ENCODE peak calls at places on chromosome 15, in six cellular contexts. R is psoas muscle, W is thoracic aorta, Y is colonic mucosa, M is lung, H is endodermal cell. S is an unnamed sample. For H3K36me3, the result is how much of the 10 kb centered on the place peaks cover.

GRCh38 chr15:63094495-63094931 is 27.1 kb upstream of the LACTB start:
- DNase-seq in R (no peak), W (no peak), Y (no peak), M (no peak), H (no peak), S (no peak)

GRCh38 chr15:90863987-90864386 is 4.4 kb upstream of the FURIN start:
- DNase-seq in R (no peak), W (no peak), Y (no peak), M (no peak), H (no peak), S (no peak)

GRCh38 chr15:76533060-76533955 is 196.7 kb downstream of the ISL2 start:
- DNase-seq in R (no peak), W (no peak), Y (peak), M (no peak), H (no peak), S (no peak)

GRCh38 chr15:75723847-75724660 is 11.4 kb upstream of the CSPG4 start:
- DNase-seq in R (peak), W (peak), Y (peak), M (peak), H (peak), S (peak)

GRCh38 chr15:40330368-40330836 is 6.9 kb downstream of the INAFM2 start:
- DNase-seq in R (no peak), W (peak), Y (no peak), M (peak), H (no peak), S (no peak)

GRCh38 chr15:51189579-51190397 is 95.1 kb upstream of the TNFAIP8L3 start:
- DNase-seq in R (no peak), W (no peak), Y (no peak), M (no peak), H (no peak), S (no peak)

GRCh38 chr15:24856397-24857093 is 98.2 kb upstream of the SNRPN start:
- DNase-seq in R (no peak), W (no peak), Y (no peak), M (no peak), H (peak), S (no peak)

GRCh38 chr15:23877502-23878412 is 190.7 kb upstream of the NDN start:
- DNase-seq in R (peak), W (no peak), Y (peak), M (peak), H (peak), S (peak)

GRCh38 chr15:98580577-98580976 is 67.8 kb upstream of the IGF1R start:
- DNase-seq in R (no peak), W (no peak), Y (no peak), M (no peak), H (no peak), S (no peak)

GRCh38 chr15:60017538-60018199 is 13.6 kb downstream of the FOXB1 start:
- DNase-seq in R (no peak), W (no peak), Y (no peak), M (no peak), H (no peak), S (no peak)

GRCh38 chr15:31465083-31465955 is 138.7 kb downstream of the KLF13 start:
- DNase-seq in R (no peak), W (no peak), Y (peak), M (no peak), H (peak), S (peak)

GRCh38 chr15:68346986-68347385 is 69.4 kb downstream of the FEM1B start:
- DNase-seq in R (no peak), W (no peak), Y (no peak), M (no peak), H (no peak), S (no peak)

GRCh38 chr15:55574096-55574495 is 14.0 kb downstream of the PYGO1 start:
- DNase-seq in R (no peak), W (no peak), Y (no peak), M (no peak), H (no peak), S (no peak)

GRCh38 chr15:99413955-99414754 is 151.6 kb upstream of the MEF2A start:
- DNase-seq in R (no peak), W (no peak), Y (no peak), M (no peak), H (peak), S (peak)

GRCh38 chr15:96338772-96339661 is 8.5 kb downstream of the NR2F2 start:
- DNase-seq in R (no peak), W (no peak), Y (peak), M (peak), H (peak), S (no peak)

GRCh38 chr15:59501531-59502113 is 63.6 kb downstream of the FAM81A start:
- DNase-seq in R (no peak), W (no peak), Y (peak), M (no peak), H (peak), S (peak)

GRCh38 chr15:66151809-66152208 is 101.7 kb downstream of the MEGF11 start:
- DNase-seq in R (no peak), W (no peak), Y (peak), M (no peak), H (peak), S (peak)
- TF ChIP-seq CTCF in R (no peak), W (no peak), Y (no peak), M (no peak), H (peak), S (no peak)

GRCh38 chr15:67192185-67192584 is 62.3 kb downstream of the AAGAB start:
- DNase-seq in R (no peak), W (no peak), Y (no peak), M (no peak), H (no peak), S (no peak)
- H3K36me3 ChIP-seq in R (under half), W (under half), Y (under half), M (under half), H (half or more), S (half or more)

DNA sequence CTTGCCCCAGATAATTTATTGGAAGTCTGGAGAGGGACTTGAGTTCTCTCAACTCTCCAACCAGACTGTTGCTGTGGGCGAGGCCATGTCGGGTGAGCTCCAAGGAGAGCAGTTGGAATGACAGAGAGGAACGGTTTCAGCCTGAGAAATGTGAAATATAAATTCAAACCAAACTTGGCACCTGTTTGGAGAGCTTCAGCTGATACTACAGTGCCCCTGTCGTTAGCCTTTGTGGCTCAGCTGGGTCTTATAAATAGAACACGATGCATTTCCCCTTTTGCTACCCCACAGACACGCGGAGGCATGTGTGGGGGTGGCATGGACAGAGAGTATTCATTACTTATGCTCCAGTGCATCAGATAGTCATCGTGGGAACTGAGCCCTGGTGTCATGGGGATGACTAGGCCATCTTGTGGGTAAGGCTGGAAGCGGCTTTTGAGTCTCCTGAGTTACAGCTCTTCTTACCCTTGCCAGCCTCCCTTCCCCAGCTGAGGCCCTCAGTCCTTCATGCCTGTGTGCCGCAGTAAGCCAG is 15.6 kb downstream of the SMAD3 start:
- DNase-seq in R (peak), W (peak), Y (peak), M (peak), H (no peak), S (no peak)
- TF ChIP-seq CTCF in R (peak), W (no peak), Y (no peak), M (no peak), H (peak), S (no peak)

GRCh38 chr15:44588541-44588940 is 51.6 kb downstream of the EIF3J start:
- DNase-seq in R (no peak), W (no peak), Y (no peak), M (no peak), H (no peak), S (no peak)

GRCh38 chr15:44595246-44595645 is 58.3 kb downstream of the EIF3J start:
- DNase-seq in R (no peak), W (no peak), Y (no peak), M (no peak), H (no peak), S (no peak)

GRCh38 chr15:44593042-44593736 is 56.2 kb downstream of the EIF3J start:
- DNase-seq in R (no peak), W (no peak), Y (no peak), M (no peak), H (no peak), S (no peak)

GRCh38 chr15:44595656-44596510 is 58.9 kb downstream of the EIF3J start:
- DNase-seq in R (no peak), W (no peak), Y (no peak), M (no peak), H (no peak), S (no peak)

GRCh38 chr15:44591326-44591725 is 54.4 kb downstream of the EIF3J start:
- DNase-seq in R (no peak), W (no peak), Y (no peak), M (no peak), H (no peak), S (no peak)
- H3K36me3 ChIP-seq in R (half or more), W (half or more), Y (under half), M (under half), H (half or more), S (half or more)

DNA sequence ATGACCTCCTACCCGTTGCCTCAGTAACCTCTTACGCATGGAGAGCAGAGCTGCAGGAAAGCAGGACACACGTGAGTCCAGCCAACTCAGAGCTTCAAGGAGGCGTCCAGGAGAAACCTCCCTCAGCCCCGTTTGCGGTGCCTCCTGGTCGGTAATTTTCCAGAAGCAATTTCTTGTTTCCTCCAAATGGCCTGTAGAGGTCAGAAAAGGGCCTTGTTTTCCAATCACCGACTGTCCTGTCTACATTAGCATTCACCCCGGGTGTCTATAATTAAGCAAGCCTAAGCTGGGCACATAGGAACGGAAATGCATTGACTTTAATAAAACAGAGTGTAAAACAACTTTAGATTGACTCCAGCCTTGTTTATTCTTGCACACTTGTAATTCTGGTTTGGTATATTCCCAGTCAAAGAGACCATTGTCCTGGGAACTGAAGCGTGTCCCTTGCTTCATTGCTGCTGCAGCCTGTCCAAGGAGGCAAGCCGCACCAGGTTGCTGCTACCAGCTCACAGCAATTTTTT is 836.2 kb downstream of the AGBL1 start:
- DNase-seq in R (no peak), W (no peak), Y (no peak), M (no peak), H (peak), S (no peak)
- TF ChIP-seq CTCF in R (peak), W (no peak), Y (no peak), M (peak), H (peak), S (no peak)

DNA sequence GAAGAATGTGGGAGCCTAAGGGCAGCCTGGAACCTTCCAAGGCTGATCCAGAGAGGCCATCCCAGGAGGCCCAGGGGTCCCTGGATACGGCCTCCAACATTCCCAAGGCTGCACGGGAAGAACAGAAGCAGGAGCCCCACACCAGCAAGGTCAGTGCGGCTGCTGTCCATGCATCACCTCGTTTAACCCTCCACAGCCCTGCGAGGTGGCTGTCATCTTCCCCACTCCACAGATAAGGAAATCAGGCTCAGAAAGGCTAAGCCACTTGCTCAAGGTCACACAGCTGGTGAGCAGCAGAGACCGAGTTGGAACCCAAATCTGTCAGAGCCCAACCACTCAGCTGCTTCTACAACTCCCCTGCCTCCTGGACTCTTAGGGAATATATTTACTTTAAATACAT is 21.6 kb downstream of the SEMA7A start:
- DNase-seq in R (no peak), W (no peak), Y (no peak), M (no peak), H (no peak), S (no peak)
- H3K36me3 ChIP-seq in R (under half), W (under half), Y (under half), M (under half), H (under half), S (under half)

DNA sequence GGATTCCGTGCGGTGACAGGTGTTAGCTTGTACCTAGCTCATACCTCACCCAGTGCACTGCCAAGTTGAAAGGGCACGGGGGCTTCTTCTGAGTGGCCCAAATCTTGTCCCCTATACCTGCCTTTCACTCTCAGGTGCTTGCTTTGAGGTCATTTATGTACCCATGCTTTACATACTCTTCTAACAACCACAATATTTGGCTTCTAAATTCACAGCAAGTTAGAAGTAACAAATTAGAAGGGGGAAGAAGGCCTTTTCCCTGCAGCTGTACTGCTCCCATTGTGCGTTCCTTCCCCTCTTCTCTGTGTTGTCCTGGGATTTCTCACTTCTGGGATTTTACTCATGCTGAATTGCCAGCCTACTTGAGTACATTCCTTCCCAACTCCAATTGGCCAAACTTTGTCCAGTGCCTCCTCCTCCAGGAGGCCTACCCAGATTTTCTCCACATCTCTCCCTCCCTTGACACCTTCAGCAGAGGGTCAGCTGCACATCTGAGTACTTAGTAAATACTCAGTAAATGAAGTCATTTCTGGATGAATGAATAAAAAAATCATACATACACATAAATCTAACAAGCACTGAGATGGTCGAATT is 66.5 kb upstream of the POLG start:
- DNase-seq in R (no peak), W (no peak), Y (no peak), M (no peak), H (no peak), S (no peak)
- TF ChIP-seq CTCF in R (no peak), W (no peak), Y (no peak), M (no peak), H (no peak), S (no peak)

GRCh38 chr15:65468229-65468628 is 45.5 kb upstream of the IGDCC4 start:
- DNase-seq in R (no peak), W (no peak), Y (no peak), M (no peak), H (no peak), S (no peak)
- H3K36me3 ChIP-seq in R (half or more), W (under half), Y (under half), M (under half), H (half or more), S (under half)